ENCODE peak calls at places on chromosomes 16 and 17, in seven cellular contexts. Z, E, Y, S, M, L and W are unnamed samples.

GRCh38 chr16:4392382-4393242 is 21.0 kb downstream of the VASN start:
- DNase-seq in Z (no peak), E (peak; percentile 93), Y (no peak), S (peak; percentile 86), M (peak; percentile 59), L (peak; percentile 64), W (peak; percentile 81)

GRCh38 chr17:40093580-40094201 is 6.7 kb downstream of the NR1D1 start:
- DNase-seq in Z (no peak), E (no peak), Y (no peak), S (no peak), M (peak; percentile 73), L (no peak), W (no peak)

GRCh38 chr17:36057900-36058299 is 6.2 kb upstream of the CCL18 start:
- DNase-seq in Z (no peak), E (no peak), Y (no peak), S (no peak), M (no peak), L (no peak), W (no peak)

GRCh38 chr16:29893553-29893952 is 5.8 kb downstream of the SEZ6L2 start:
- DNase-seq in Z (no peak), E (no peak), Y (no peak), S (no peak), M (no peak), L (no peak), W (no peak)

GRCh38 chr17:29138991-29139682 is 41.1 kb downstream of the MYO18A start:
- DNase-seq in Z (peak; percentile 66), E (no peak), Y (peak; percentile 57), S (no peak), M (peak; percentile 78), L (no peak), W (no peak)

GRCh38 chr16:8634991-8635736 is 13.7 kb downstream of the METTL22 start:
- DNase-seq in Z (no peak), E (peak; percentile 25), Y (no peak), S (peak; percentile 46), M (no peak), L (peak; percentile 52), W (peak; percentile 74)

GRCh38 chr16:1150511-1150982 is 2.4 kb upstream of the CACNA1H start:
- DNase-seq in Z (no peak), E (peak; percentile 48), Y (peak; percentile 26), S (no peak), M (no peak), L (peak; percentile 33), W (peak; percentile 57)

GRCh38 chr16:80344570-80344969 is 196.2 kb upstream of the DYNLRB2 start:
- DNase-seq in Z (no peak), E (no peak), Y (no peak), S (no peak), M (no peak), L (no peak), W (no peak)

GRCh38 chr16:50300942-50301625 is 34.7 kb downstream of the ADCY7 start:
- DNase-seq in Z (no peak), E (peak; percentile 54), Y (no peak), S (peak; percentile 43), M (peak; percentile 12), L (no peak), W (no peak)

GRCh38 chr17:6240601-6241000 is 170.4 kb downstream of the WSCD1 start:
- DNase-seq in Z (no peak), E (no peak), Y (no peak), S (no peak), M (no peak), L (no peak), W (no peak)